ENCODE peak calls at places on chromosomes 13 and 19, in six cellular contexts. L, K, S, N, M and B are unnamed samples.

GRCh38 chr19:3932931-3933810 is at the start of gene NMRK2:
- DNase-seq in L (peak; percentile 54), K (no peak), S (no peak), N (no peak), M (no peak), B (no peak)

GRCh38 chr19:39481229-39481545 is 549 bp downstream of the TIMM50 start:
- DNase-seq in L (no peak), K (no peak), S (no peak), N (no peak), M (no peak), B (no peak)

GRCh38 chr13:30615851-30616311 is 1.8 kb upstream of the USPL1 start:
- DNase-seq in L (no peak), K (no peak), S (peak; percentile 31), N (peak; percentile 31), M (no peak), B (no peak)

GRCh38 chr19:31054430-31054829 is 294.8 kb downstream of the TSHZ3 start:
- DNase-seq in L (peak; percentile 14), K (peak; percentile 37), S (peak; percentile 43), N (no peak), M (no peak), B (no peak)

GRCh38 chr19:5156231-5156986 is 184.2 kb downstream of the PTPRS start:
- DNase-seq in L (no peak), K (no peak), S (no peak), N (no peak), M (no peak), B (no peak)

GRCh38 chr19:9407827-9408226 is 27.5 kb downstream of the ZNF266 start:
- DNase-seq in L (no peak), K (no peak), S (no peak), N (no peak), M (no peak), B (no peak)

GRCh38 chr19:39083983-39084731 is at the start of gene ACP7:
- DNase-seq in L (no peak), K (no peak), S (no peak), N (no peak), M (peak; percentile 26), B (no peak)

GRCh38 chr13:99796175-99796819 is 175.3 kb downstream of the ZIC5 start:
- DNase-seq in L (no peak), K (no peak), S (peak; percentile 32), N (no peak), M (peak; percentile 14), B (no peak)

GRCh38 chr19:21134934-21135366 is 6.9 kb upstream of the ZNF431 start:
- DNase-seq in L (no peak), K (no peak), S (no peak), N (no peak), M (no peak), B (no peak)

GRCh38 chr19:30274987-30275386 is 97.2 kb upstream of the ZNF536 start:
- DNase-seq in L (no peak), K (no peak), S (no peak), N (no peak), M (no peak), B (no peak)

GRCh38 chr19:1027020-1027952 is 878 bp downstream of the CNN2 start:
- DNase-seq in L (no peak), K (no peak), S (peak; percentile 31), N (no peak), M (peak; percentile 38), B (no peak)

GRCh38 chr19:56015756-56016155 is 29.2 kb downstream of the NLRP5 start:
- DNase-seq in L (no peak), K (no peak), S (no peak), N (no peak), M (no peak), B (no peak)

GRCh38 chr13:24323036-24323738 is 13.8 kb downstream of the C1QTNF9 start:
- DNase-seq in L (no peak), K (no peak), S (no peak), N (no peak), M (no peak), B (no peak)

GRCh38 chr13:24323739-24324075 is 14.3 kb downstream of the C1QTNF9 start:
- DNase-seq in L (no peak), K (no peak), S (no peak), N (no peak), M (no peak), B (no peak)

GRCh38 chr13:24328145-24328544 is 18.8 kb downstream of the C1QTNF9 start:
- DNase-seq in L (no peak), K (no peak), S (no peak), N (no peak), M (no peak), B (no peak)
- H3K4me3 ChIP-seq in L (peak overlapping the region; percentile 14), K (no peak overlapping the region), S (no peak overlapping the region), N (no peak overlapping the region), M (no peak overlapping the region), B (no peak overlapping the region)

GRCh38 chr13:51590231-51590630 is 6.0 kb downstream of the WDFY2 start:
- DNase-seq in L (no peak), K (no peak), S (no peak), N (no peak), M (no peak), B (no peak)

GRCh38 chr13:51589793-51590192 is 5.5 kb downstream of the WDFY2 start:
- DNase-seq in L (no peak), K (no peak), S (no peak), N (no peak), M (no peak), B (no peak)

GRCh38 chr13:51590966-51591627 is 6.8 kb downstream of the WDFY2 start:
- DNase-seq in L (peak; percentile 30), K (no peak), S (peak; percentile 68), N (peak; percentile 43), M (peak; percentile 46), B (peak; percentile 28)

GRCh38 chr13:51599444-51600176 is 15.3 kb downstream of the WDFY2 start:
- DNase-seq in L (no peak), K (no peak), S (no peak), N (no peak), M (no peak), B (no peak)

GRCh38 chr13:51594432-51594831 is 10.2 kb downstream of the WDFY2 start:
- DNase-seq in L (no peak), K (no peak), S (no peak), N (no peak), M (no peak), B (no peak)
- H3K4me1 ChIP-seq in L (peaks cover 20% of the 10 kb centered on the region), K (no peaks in the 10 kb centered on the region), S (peaks cover 36% of the 10 kb centered on the region), N (peaks cover 29% of the 10 kb centered on the region), M (peaks cover 93% of the 10 kb centered on the region), B (peaks cover 14% of the 10 kb centered on the region)

GRCh38 chr13:46753917-46754316 is 43.0 kb downstream of the ESD start:
- DNase-seq in L (no peak), K (no peak), S (no peak), N (no peak), M (no peak), B (no peak)

GRCh38 chr13:46753137-46753536 is 43.8 kb downstream of the ESD start:
- DNase-seq in L (no peak), K (no peak), S (no peak), N (no peak), M (no peak), B (no peak)

GRCh38 chr13:46749951-46750350 is 47.0 kb downstream of the ESD start:
- DNase-seq in L (no peak), K (no peak), S (no peak), N (no peak), M (no peak), B (no peak)

GRCh38 chr13:46754812-46755211 is 42.1 kb downstream of the ESD start:
- DNase-seq in L (no peak), K (no peak), S (no peak), N (no peak), M (no peak), B (no peak)

DNA sequence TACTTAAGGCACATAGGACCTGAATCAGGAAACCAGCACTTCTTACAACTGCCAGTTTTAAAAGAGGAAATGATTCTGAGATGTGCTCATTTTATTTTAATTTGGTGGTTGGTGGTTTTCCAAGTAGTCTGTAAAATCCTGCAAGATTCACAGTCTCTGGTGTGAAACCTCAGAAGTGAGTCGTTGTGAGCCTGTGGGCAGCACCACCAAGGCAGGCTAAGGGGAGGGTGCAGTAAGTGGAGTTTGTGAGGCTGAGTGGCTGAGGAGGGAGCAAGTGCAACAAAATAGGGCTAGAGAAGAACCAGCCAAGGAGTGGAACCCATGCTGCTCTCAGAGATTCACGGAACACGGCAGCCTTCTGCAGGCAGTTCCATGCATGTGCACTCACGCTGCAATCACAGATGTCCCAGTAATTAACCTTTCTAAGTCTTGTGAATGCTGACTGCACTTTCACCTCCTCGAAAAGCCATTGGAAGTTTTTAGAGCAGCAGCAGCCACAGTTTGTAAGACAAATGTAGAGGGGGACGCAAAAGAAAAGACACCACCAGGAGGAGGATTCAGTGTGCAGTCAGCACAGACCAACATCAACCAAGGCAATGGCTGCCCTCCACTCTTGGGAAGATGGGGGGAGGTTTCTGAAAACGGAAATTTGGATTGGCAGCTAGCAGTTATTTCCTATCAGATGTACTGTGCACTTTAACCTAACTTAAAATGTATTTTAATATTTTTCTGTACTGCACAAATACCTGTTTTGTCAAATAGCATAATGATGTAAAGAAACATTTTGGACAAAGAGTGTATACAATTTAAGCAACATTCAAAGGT is 44.9 kb downstream of the ESD start:
- DNase-seq in L (no peak), K (no peak), S (no peak), N (no peak), M (no peak), B (no peak)
- TF ChIP-seq CTCF in L (no peak), K (no peak), S (no peak), N (no peak), M (no peak), B (no peak)

GRCh38 chr13:40983725-40984669 is 35.1 kb downstream of the ELF1 start:
- DNase-seq in L (no peak), K (no peak), S (no peak), N (no peak), M (no peak), B (no peak)
- H3K4me3 ChIP-seq in L (peak overlapping the region; percentile 52), K (no peak overlapping the region), S (peak overlapping the region; percentile 30), N (peak overlapping the region; percentile 30), M (no peak overlapping the region), B (no peak overlapping the region)